ENCODE peak calls at places on chromosomes 11 and 22, in five cellular contexts. One of them, this sample, is unnamed.
A peak's percentile ranks its signal among the peaks of the same experiment; 100 is the strongest.

GRCh38 chr11:10762185-10762584 is 11.1 kb downstream of the CTR9 start:
- DNase-seq in esophagus squamous epithelium: no peak
- DNase-seq in OCI-LY7: peak; percentile 47
- DNase-seq in cardiac muscle cell: no peak
- DNase-seq in effector memory CD4-positive, alpha-beta T cell: no peak
- DNase-seq in this sample: no peak

GRCh38 chr11:66157182-66157864 is 87.3 kb downstream of the PACS1 start:
- DNase-seq in esophagus squamous epithelium: no peak
- DNase-seq in OCI-LY7: no peak
- DNase-seq in cardiac muscle cell: no peak
- DNase-seq in effector memory CD4-positive, alpha-beta T cell: no peak
- DNase-seq in this sample: peak; percentile 12

GRCh38 chr22:23524226-23524625 is 55.9 kb downstream of the IGLL1 start:
- DNase-seq in esophagus squamous epithelium: no peak
- DNase-seq in OCI-LY7: no peak
- DNase-seq in cardiac muscle cell: no peak
- DNase-seq in effector memory CD4-positive, alpha-beta T cell: no peak
- DNase-seq in this sample: no peak

GRCh38 chr11:35621620-35622019 is 3.4 kb downstream of the FJX1 start:
- DNase-seq in esophagus squamous epithelium: no peak
- DNase-seq in OCI-LY7: no peak
- DNase-seq in cardiac muscle cell: no peak
- DNase-seq in effector memory CD4-positive, alpha-beta T cell: no peak
- DNase-seq in this sample: no peak

GRCh38 chr22:33811208-33811607 is 109.1 kb downstream of the LARGE1 start:
- DNase-seq in esophagus squamous epithelium: no peak
- DNase-seq in OCI-LY7: no peak
- DNase-seq in cardiac muscle cell: peak; percentile 12
- DNase-seq in effector memory CD4-positive, alpha-beta T cell: no peak
- DNase-seq in this sample: no peak

GRCh38 chr11:95790123-95790932 is at the start of gene CEP57:
- DNase-seq in esophagus squamous epithelium: peak; percentile 85
- DNase-seq in OCI-LY7: peak; percentile 98
- DNase-seq in cardiac muscle cell: peak; percentile 98
- DNase-seq in effector memory CD4-positive, alpha-beta T cell: peak; percentile 91
- DNase-seq in this sample: peak; percentile 97

GRCh38 chr11:77658213-77659013 is 20.8 kb upstream of the CLNS1A start:
- DNase-seq in esophagus squamous epithelium: no peak
- DNase-seq in OCI-LY7: no peak
- DNase-seq in cardiac muscle cell: no peak
- DNase-seq in effector memory CD4-positive, alpha-beta T cell: no peak
- DNase-seq in this sample: no peak

GRCh38 chr11:107849791-107850190 is 8.8 kb downstream of the SLC35F2 start:
- DNase-seq in esophagus squamous epithelium: no peak
- DNase-seq in OCI-LY7: no peak
- DNase-seq in cardiac muscle cell: no peak
- DNase-seq in effector memory CD4-positive, alpha-beta T cell: no peak
- DNase-seq in this sample: no peak

GRCh38 chr11:125892071-125892470 is 4.6 kb downstream of the HYLS1 start:
- DNase-seq in esophagus squamous epithelium: no peak
- DNase-seq in OCI-LY7: no peak
- DNase-seq in cardiac muscle cell: no peak
- DNase-seq in effector memory CD4-positive, alpha-beta T cell: no peak
- DNase-seq in this sample: no peak

GRCh38 chr11:3203221-3204043 is 15.2 kb downstream of the MRGPRG start:
- DNase-seq in esophagus squamous epithelium: no peak
- DNase-seq in OCI-LY7: no peak
- DNase-seq in cardiac muscle cell: peak; percentile 73
- DNase-seq in effector memory CD4-positive, alpha-beta T cell: no peak
- DNase-seq in this sample: no peak

GRCh38 chr11:103091024-103091423 is 936 bp downstream of the DCUN1D5 start:
- DNase-seq in esophagus squamous epithelium: no peak
- DNase-seq in OCI-LY7: peak; percentile 21
- DNase-seq in cardiac muscle cell: no peak
- DNase-seq in effector memory CD4-positive, alpha-beta T cell: no peak
- DNase-seq in this sample: no peak

GRCh38 chr11:62169448-62169847 is 20.6 kb upstream of the SCGB1D1 start:
- DNase-seq in esophagus squamous epithelium: no peak
- DNase-seq in OCI-LY7: no peak
- DNase-seq in cardiac muscle cell: no peak
- DNase-seq in effector memory CD4-positive, alpha-beta T cell: no peak
- DNase-seq in this sample: no peak

GRCh38 chr22:23156286-23156685 is 11.0 kb downstream of the RAB36 start:
- DNase-seq in esophagus squamous epithelium: no peak
- DNase-seq in OCI-LY7: no peak
- DNase-seq in cardiac muscle cell: no peak
- DNase-seq in effector memory CD4-positive, alpha-beta T cell: no peak
- DNase-seq in this sample: no peak

GRCh38 chr11:134452026-134452848 is 40.2 kb upstream of the B3GAT1 start:
- DNase-seq in esophagus squamous epithelium: no peak
- DNase-seq in OCI-LY7: no peak
- DNase-seq in cardiac muscle cell: no peak
- DNase-seq in effector memory CD4-positive, alpha-beta T cell: no peak
- DNase-seq in this sample: no peak

GRCh38 chr11:4025248-4025956 is 69.2 kb upstream of the RRM1 start:
- DNase-seq in esophagus squamous epithelium: no peak
- DNase-seq in OCI-LY7: no peak
- DNase-seq in cardiac muscle cell: no peak
- DNase-seq in effector memory CD4-positive, alpha-beta T cell: no peak
- DNase-seq in this sample: no peak

GRCh38 chr11:59173964-59174663 is 2.2 kb downstream of the DTX4 start:
- DNase-seq in esophagus squamous epithelium: no peak
- DNase-seq in OCI-LY7: no peak
- DNase-seq in cardiac muscle cell: no peak
- DNase-seq in effector memory CD4-positive, alpha-beta T cell: no peak
- DNase-seq in this sample: no peak

GRCh38 chr11:77035580-77035979 is 1.4 kb downstream of the B3GNT6 start:
- DNase-seq in esophagus squamous epithelium: no peak
- DNase-seq in OCI-LY7: no peak
- DNase-seq in cardiac muscle cell: no peak
- DNase-seq in effector memory CD4-positive, alpha-beta T cell: no peak
- DNase-seq in this sample: no peak

GRCh38 chr11:70462818-70463477 is 64.6 kb downstream of the CTTN start:
- DNase-seq in esophagus squamous epithelium: no peak
- DNase-seq in OCI-LY7: no peak
- DNase-seq in cardiac muscle cell: no peak
- DNase-seq in effector memory CD4-positive, alpha-beta T cell: no peak
- DNase-seq in this sample: no peak

GRCh38 chr22:21745948-21746347 is 10.4 kb upstream of the YPEL1 start:
- DNase-seq in esophagus squamous epithelium: no peak
- DNase-seq in OCI-LY7: no peak
- DNase-seq in cardiac muscle cell: no peak
- DNase-seq in effector memory CD4-positive, alpha-beta T cell: no peak
- DNase-seq in this sample: no peak

GRCh38 chr11:122229078-122229477 is 113.1 kb upstream of the BLID start:
- DNase-seq in esophagus squamous epithelium: no peak
- DNase-seq in OCI-LY7: no peak
- DNase-seq in cardiac muscle cell: no peak
- DNase-seq in effector memory CD4-positive, alpha-beta T cell: no peak
- DNase-seq in this sample: no peak

DNA sequence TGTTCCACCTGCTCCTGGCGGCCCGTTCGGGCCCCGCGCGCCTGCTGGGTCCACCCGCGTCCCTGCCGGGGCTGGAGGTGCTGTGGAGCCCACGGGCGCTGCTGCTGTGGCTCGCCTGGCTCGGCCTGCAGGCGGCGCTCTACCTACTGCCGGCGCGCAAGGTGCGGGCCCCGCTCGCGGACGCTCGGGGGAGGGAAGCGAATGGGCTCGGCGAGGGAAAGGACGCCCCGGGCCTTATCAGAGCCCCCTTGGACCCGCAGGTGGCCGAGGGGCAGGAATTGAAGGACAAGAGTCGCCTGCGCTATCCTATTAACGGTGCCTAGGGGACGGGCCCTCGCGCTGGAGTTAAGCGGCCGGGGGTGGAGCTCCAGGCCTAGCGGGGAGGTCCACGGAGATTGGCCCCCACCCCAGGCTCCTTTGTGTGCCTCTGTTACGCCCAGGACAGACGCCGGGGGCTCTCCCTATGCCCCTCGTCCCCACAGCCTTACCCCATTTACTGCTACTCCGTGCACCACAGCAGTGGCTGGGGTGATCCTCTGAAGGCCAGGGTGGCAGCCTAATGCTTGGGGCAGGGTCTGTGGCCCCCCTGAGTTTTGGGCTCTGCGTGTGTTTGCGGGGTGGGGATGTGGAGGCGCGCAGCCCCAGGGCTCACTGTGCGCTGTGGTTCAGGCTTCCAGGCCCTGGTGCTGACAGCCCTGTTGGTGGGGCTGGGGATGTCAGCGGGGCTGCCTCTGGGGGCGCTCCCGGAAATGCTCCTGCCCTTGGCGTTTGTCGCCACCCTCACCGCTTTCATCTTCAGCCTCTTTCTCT is 1.1 kb downstream of the TM7SF2 start:
- DNase-seq in esophagus squamous epithelium: no peak
- DNase-seq in OCI-LY7: peak; percentile 80
- DNase-seq in cardiac muscle cell: peak; percentile 73
- DNase-seq in effector memory CD4-positive, alpha-beta T cell: peak; percentile 62
- DNase-seq in this sample: peak; percentile 78
- H3K4me3 ChIP-seq in esophagus squamous epithelium: peak overlapping the region; percentile 61
- H3K4me3 ChIP-seq in OCI-LY7: peak overlapping the region; percentile 69
- H3K4me3 ChIP-seq in cardiac muscle cell: peak overlapping the region; percentile 89
- H3K4me3 ChIP-seq in effector memory CD4-positive, alpha-beta T cell: peak overlapping the region; percentile 80
- H3K4me3 ChIP-seq in this sample: no peak overlapping the region

GRCh38 chr22:50169181-50169759 is 1.3 kb upstream of the PANX2 start:
- DNase-seq in esophagus squamous epithelium: no peak
- DNase-seq in OCI-LY7: no peak
- DNase-seq in cardiac muscle cell: peak; percentile 29
- DNase-seq in effector memory CD4-positive, alpha-beta T cell: no peak
- DNase-seq in this sample: no peak
- H3K27ac ChIP-seq in esophagus squamous epithelium: peak overlapping the region; percentile 30
- H3K27ac ChIP-seq in OCI-LY7: no peak overlapping the region
- H3K27ac ChIP-seq in cardiac muscle cell: peak overlapping the region; percentile 9
- H3K27ac ChIP-seq in effector memory CD4-positive, alpha-beta T cell: no peak overlapping the region
- H3K27ac ChIP-seq in this sample: no peak overlapping the region

GRCh38 chr11:9697766-9698165 is 33.9 kb downstream of the SWAP70 start:
- DNase-seq in esophagus squamous epithelium: no peak
- DNase-seq in OCI-LY7: peak; percentile 66
- DNase-seq in cardiac muscle cell: no peak
- DNase-seq in effector memory CD4-positive, alpha-beta T cell: no peak
- DNase-seq in this sample: no peak
- H3K4me3 ChIP-seq in esophagus squamous epithelium: no peak overlapping the region
- H3K4me3 ChIP-seq in OCI-LY7: no peak overlapping the region
- H3K4me3 ChIP-seq in cardiac muscle cell: no peak overlapping the region
- H3K4me3 ChIP-seq in effector memory CD4-positive, alpha-beta T cell: no peak overlapping the region
- H3K4me3 ChIP-seq in this sample: no peak overlapping the region

GRCh38 chr11:116927163-116927772 is 89.8 kb upstream of the APOA1 start:
- DNase-seq in esophagus squamous epithelium: no peak
- DNase-seq in OCI-LY7: peak; percentile 88
- DNase-seq in cardiac muscle cell: peak; percentile 23
- DNase-seq in effector memory CD4-positive, alpha-beta T cell: peak; percentile 21
- DNase-seq in this sample: no peak

GRCh38 chr11:116930177-116930576 is 92.8 kb upstream of the APOA1 start:
- DNase-seq in esophagus squamous epithelium: no peak
- DNase-seq in OCI-LY7: peak; percentile 78
- DNase-seq in cardiac muscle cell: peak; percentile 30
- DNase-seq in effector memory CD4-positive, alpha-beta T cell: peak; percentile 16
- DNase-seq in this sample: no peak

GRCh38 chr11:116929393-116930090 is 92.1 kb upstream of the APOA1 start:
- DNase-seq in esophagus squamous epithelium: no peak
- DNase-seq in OCI-LY7: no peak
- DNase-seq in cardiac muscle cell: no peak
- DNase-seq in effector memory CD4-positive, alpha-beta T cell: no peak
- DNase-seq in this sample: no peak

GRCh38 chr11:116928102-116928777 is 90.8 kb upstream of the APOA1 start:
- DNase-seq in esophagus squamous epithelium: no peak
- DNase-seq in OCI-LY7: peak; percentile 90
- DNase-seq in cardiac muscle cell: no peak
- DNase-seq in effector memory CD4-positive, alpha-beta T cell: no peak
- DNase-seq in this sample: no peak

DNA sequence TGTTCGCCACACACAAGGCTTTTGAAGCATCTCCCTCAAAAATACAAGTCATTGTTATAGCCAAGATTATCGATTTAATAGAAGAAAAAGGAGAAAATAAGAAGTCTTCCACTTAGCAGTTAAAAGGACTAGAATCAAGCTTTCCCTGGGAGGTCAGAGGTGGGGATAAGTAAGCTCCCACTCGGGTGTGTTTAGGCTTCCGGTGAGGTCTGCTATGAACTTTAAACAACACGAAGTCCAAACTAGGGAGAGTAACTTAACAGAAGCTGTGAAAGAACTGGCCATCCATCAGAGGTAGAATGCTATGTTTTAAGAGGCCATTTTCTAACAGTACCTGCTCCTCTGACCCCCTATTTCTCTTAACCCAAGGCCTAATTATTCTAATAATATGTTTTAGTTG is 91.4 kb upstream of the APOA1 start:
- DNase-seq in esophagus squamous epithelium: no peak
- DNase-seq in OCI-LY7: peak; percentile 53
- DNase-seq in cardiac muscle cell: no peak
- DNase-seq in effector memory CD4-positive, alpha-beta T cell: no peak
- DNase-seq in this sample: no peak
- H3K27ac ChIP-seq in esophagus squamous epithelium: no peak overlapping the region
- H3K27ac ChIP-seq in OCI-LY7: peak overlapping the region; percentile 97
- H3K27ac ChIP-seq in cardiac muscle cell: peak overlapping the region; percentile 75
- H3K27ac ChIP-seq in effector memory CD4-positive, alpha-beta T cell: peak overlapping the region; percentile 78
- H3K27ac ChIP-seq in this sample: peak overlapping the region; percentile 69